ENCODE peak calls at places on chromosomes 11 and 22, in four cellular contexts. X is CD8-positive, alpha-beta memory T cell; Y is NCI-H460; C is cardiac fibroblast. J is an unnamed sample.
A peak's percentile ranks its signal among the peaks of the same experiment; 100 is the strongest.

GRCh38 chr11:102552447-102553200 is 22.1 kb upstream of the MMP7 start:
- DNase-seq in X (no peak), Y (no peak), C (peak; percentile 10), J (no peak)

GRCh38 chr11:69205125-69205928 is 49.6 kb downstream of the SMIM38 start:
- DNase-seq in X (peak; percentile 39), Y (no peak), C (no peak), J (no peak)

GRCh38 chr11:13465909-13466371 is 2.9 kb upstream of the BTBD10 start:
- DNase-seq in X (no peak), Y (no peak), C (peak; percentile 68), J (peak; percentile 47)

GRCh38 chr11:111797145-111797581 is 31.0 kb upstream of the PPP2R1B start:
- DNase-seq in X (no peak), Y (no peak), C (peak; percentile 54), J (no peak)

GRCh38 chr22:25546751-25547150 is 17.7 kb upstream of the GRK3 start:
- DNase-seq in X (no peak), Y (no peak), C (no peak), J (no peak)

GRCh38 chr22:20516399-20516798 is 9.0 kb downstream of the MED15 start:
- DNase-seq in X (no peak), Y (no peak), C (no peak), J (no peak)

GRCh38 chr22:25200967-25201366 is 1.3 kb downstream of the CRYBB3 start:
- DNase-seq in X (no peak), Y (no peak), C (no peak), J (no peak)

GRCh38 chr11:95137299-95137698 is 47.7 kb downstream of the ENDOD1 start:
- DNase-seq in X (no peak), Y (no peak), C (no peak), J (no peak)

GRCh38 chr11:269146-269890 is 8.9 kb upstream of the NLRP6 start:
- DNase-seq in X (peak; percentile 72), Y (no peak), C (no peak), J (no peak)

GRCh38 chr11:95154514-95154913 is 64.9 kb downstream of the ENDOD1 start:
- DNase-seq in X (peak; percentile 78), Y (peak; percentile 68), C (peak; percentile 73), J (peak; percentile 33)

GRCh38 chr11:78715639-78716311 is 141.1 kb upstream of the NARS2 start:
- DNase-seq in X (no peak), Y (peak; percentile 24), C (peak; percentile 7), J (peak; percentile 20)

GRCh38 chr11:37755526-37755925 is 1157.5 kb upstream of the RAG2 start:
- DNase-seq in X (no peak), Y (no peak), C (no peak), J (no peak)

GRCh38 chr11:117144477-117145392 is 648 bp downstream of the PAFAH1B2 start:
- DNase-seq in X (no peak), Y (peak; percentile 6), C (peak; percentile 78), J (peak; percentile 76)